ENCODE peak calls at places on chromosomes 13 and 19, in four cellular contexts. I is amniotic stem cell, H is NCI-H1048, O is KG1. A is an unnamed sample.

GRCh38 chr19:10899171-10899653 is 27.9 kb downstream of the CARM1 start:
- DNase-seq in O (no peak), H (no peak), I (no peak), A (no peak)

GRCh38 chr13:75175575-75175974 is 306.4 kb downstream of the TBC1D4 start:
- DNase-seq in O (no peak), H (no peak), I (peak; percentile 33), A (no peak)

GRCh38 chr19:7602240-7602934 is 6.7 kb downstream of the CAMSAP3 start:
- DNase-seq in I (no peak), O (no peak), H (no peak), A (no peak)

GRCh38 chr19:9953802-9954542 is 17.7 kb upstream of the OLFM2 start:
- DNase-seq in I (no peak), H (no peak), O (no peak), A (no peak)

GRCh38 chr19:46297700-46298476 is 1.0 kb downstream of the HIF3A start:
- DNase-seq in H (no peak), O (no peak), I (no peak), A (no peak)

GRCh38 chr13:31321457-31321856 is 121.7 kb downstream of the B3GLCT start:
- DNase-seq in O (no peak), I (no peak), H (no peak), A (no peak)

GRCh38 chr13:58542530-58542929 is 911.0 kb downstream of the PCDH17 start:
- DNase-seq in O (no peak), H (no peak), I (no peak), A (no peak)

GRCh38 chr19:2327773-2328400 is 499 bp downstream of the LSM7 start:
- DNase-seq in I (peak; percentile 31), O (peak; percentile 67), H (peak; percentile 71), A (peak; percentile 80)

GRCh38 chr13:99733346-99733745 is 232.1 kb downstream of the TM9SF2 start:
- DNase-seq in H (no peak), I (no peak), O (no peak), A (no peak)

GRCh38 chr13:114088234-114088633 is 44.2 kb downstream of the RASA3 start:
- DNase-seq in I (no peak), H (no peak), O (no peak), A (no peak)

GRCh38 chr13:94712812-94713555 is 639 bp upstream of the SOX21 start:
- DNase-seq in I (no peak), H (no peak), O (no peak), A (no peak)

GRCh38 chr13:42405665-42406390 is 133.9 kb downstream of the AKAP11 start:
- DNase-seq in H (no peak), O (no peak), I (peak; percentile 31), A (no peak)

GRCh38 chr19:58513694-58514563 is 2.1 kb upstream of the SLC27A5 start:
- DNase-seq in I (peak; percentile 1), H (peak; percentile 85), O (peak; percentile 93), A (peak; percentile 85)

GRCh38 chr13:108917581-108917980 is 288.2 kb downstream of the MYO16 start:
- DNase-seq in O (no peak), I (no peak), H (no peak), A (no peak)

GRCh38 chr13:111789011-111789410 is 277.9 kb upstream of the SOX1 start:
- DNase-seq in I (no peak), H (no peak), O (no peak), A (no peak)

GRCh38 chr19:10625003-10625761 is at the start of gene SLC44A2:
- DNase-seq in O (no peak), H (peak; percentile 42), I (no peak), A (no peak)

GRCh38 chr19:2014731-2015610 is 543 bp downstream of the BTBD2 start:
- DNase-seq in H (no peak), I (no peak), O (no peak), A (no peak)

GRCh38 chr13:51816604-51817254 is 12.8 kb upstream of the DHRS12 start:
- DNase-seq in I (no peak), O (no peak), H (no peak), A (no peak)

GRCh38 chr19:3931041-3931440 is 1.8 kb upstream of the NMRK2 start:
- DNase-seq in O (no peak), H (no peak), I (no peak), A (no peak)

GRCh38 chr19:21084343-21084742 is 2.3 kb downstream of the ZNF714 start:
- DNase-seq in I (no peak), O (no peak), H (no peak), A (no peak)

GRCh38 chr13:91482427-91482826 is 84.0 kb downstream of the GPC5 start:
- DNase-seq in H (no peak), I (no peak), O (no peak), A (no peak)

A was measured in AML-193.